ENCODE peak calls at places on chromosomes 3 and 15, in four cellular contexts. X, J, L and O are unnamed samples.
A peak's percentile ranks its signal among the peaks of the same experiment; 100 is the strongest.

GRCh38 chr3:28634019-28634418 is 285.4 kb upstream of the AZI2 start:
- DNase-seq in X (no peak), J (no peak), L (no peak), O (no peak)

GRCh38 chr15:38259134-38259533 is 6.5 kb downstream of the SPRED1 start:
- DNase-seq in X (no peak), J (no peak), L (no peak), O (no peak)

GRCh38 chr3:108662141-108662738 is 72.7 kb downstream of the DZIP3 start:
- DNase-seq in X (no peak), J (peak; percentile 91), L (peak; percentile 91), O (peak; percentile 38)

GRCh38 chr3:177335728-177336127 is 138.4 kb upstream of the TBL1XR1 start:
- DNase-seq in X (no peak), J (peak; percentile 58), L (peak; percentile 66), O (no peak)

GRCh38 chr15:26073430-26074333 is 210.6 kb upstream of the ATP10A start:
- DNase-seq in X (no peak), J (no peak), L (no peak), O (no peak)

GRCh38 chr15:62559049-62559733 is 394.1 kb upstream of the C2CD4B start:
- DNase-seq in X (peak; percentile 53), J (peak; percentile 36), L (peak; percentile 80), O (no peak)

GRCh38 chr3:36446230-36446629 is 65.9 kb downstream of the STAC start:
- DNase-seq in X (no peak), J (no peak), L (no peak), O (no peak)

GRCh38 chr15:67196672-67197363 is 57.6 kb downstream of the AAGAB start:
- DNase-seq in X (no peak), J (peak; percentile 71), L (peak; percentile 66), O (peak; percentile 80)

GRCh38 chr15:76576526-76577279 is 240.1 kb downstream of the ISL2 start:
- DNase-seq in X (peak; percentile 79), J (peak; percentile 85), L (peak; percentile 89), O (no peak)

GRCh38 chr3:58607816-58608215 is 30.6 kb upstream of the FAM107A start:
- DNase-seq in X (no peak), J (no peak), L (no peak), O (no peak)

GRCh38 chr15:79682851-79683288 is 213.9 kb downstream of the MTHFS start:
- DNase-seq in X (no peak), J (peak; percentile 63), L (peak; percentile 37), O (peak; percentile 34)

GRCh38 chr3:39783730-39784129 is 25.7 kb upstream of the MYRIP start:
- DNase-seq in X (no peak), J (no peak), L (no peak), O (no peak)

GRCh38 chr3:25571285-25571684 is 93.4 kb downstream of the TOP2B start:
- DNase-seq in X (no peak), J (no peak), L (no peak), O (no peak)

GRCh38 chr15:87349181-87349580 is 907.4 kb downstream of the NTRK3 start:
- DNase-seq in X (no peak), J (peak; percentile 67), L (peak; percentile 22), O (no peak)

GRCh38 chr3:193016437-193016887 is 98.8 kb upstream of the MB21D2 start:
- DNase-seq in X (peak; percentile 67), J (peak; percentile 42), L (peak; percentile 70), O (no peak)

GRCh38 chr15:99409097-99409473 is 156.7 kb upstream of the MEF2A start:
- DNase-seq in X (peak; percentile 67), J (peak; percentile 77), L (peak; percentile 73), O (no peak)

GRCh38 chr15:85440451-85440850 is 60.0 kb downstream of the AKAP13 start:
- DNase-seq in X (no peak), J (no peak), L (no peak), O (no peak)

GRCh38 chr3:142886938-142887337 is 1.9 kb downstream of the PCOLCE2 start:
- DNase-seq in X (no peak), J (peak; percentile 66), L (peak; percentile 40), O (peak; percentile 28)

GRCh38 chr3:62065985-62066693 is 307.2 kb downstream of the FEZF2 start:
- DNase-seq in X (no peak), J (peak; percentile 32), L (no peak), O (no peak)

GRCh38 chr15:58475573-58476524 is 44.1 kb downstream of the LIPC start:
- DNase-seq in X (no peak), J (peak; percentile 35), L (peak; percentile 75), O (peak; percentile 31)

GRCh38 chr3:191889781-191890180 is 428.8 kb downstream of the PYDC2 start:
- DNase-seq in X (no peak), J (no peak), L (no peak), O (no peak)

GRCh38 chr3:27591811-27592210 is 107.6 kb upstream of the SLC4A7 start:
- DNase-seq in X (no peak), J (no peak), L (peak; percentile 37), O (no peak)

GRCh38 chr3:110542552-110543164 is 529.0 kb upstream of the NECTIN3 start:
- DNase-seq in X (no peak), J (peak; percentile 27), L (peak; percentile 18), O (no peak)

GRCh38 chr3:908839-909238 is 184.0 kb upstream of the CNTN6 start:
- DNase-seq in X (no peak), J (peak; percentile 19), L (no peak), O (no peak)

GRCh38 chr3:99999541-99999940 is 114.8 kb downstream of the FILIP1L start:
- DNase-seq in X (no peak), J (peak; percentile 24), L (no peak), O (peak; percentile 45)

GRCh38 chr15:41978534-41978933 is 6.2 kb upstream of the EHD4 start:
- DNase-seq in X (no peak), J (no peak), L (no peak), O (no peak)

GRCh38 chr3:167811071-167811470 is 75.5 kb downstream of the SERPINI1 start:
- DNase-seq in X (no peak), J (no peak), L (no peak), O (no peak)

GRCh38 chr3:188323067-188323842 is 169.3 kb downstream of the LPP start:
- DNase-seq in X (no peak), J (no peak), L (no peak), O (no peak)

GRCh38 chr15:50140097-50140496 is 21.1 kb upstream of the ATP8B4 start:
- DNase-seq in X (no peak), J (no peak), L (peak; percentile 27), O (no peak)

GRCh38 chr3:157136647-157137387 is 23.1 kb downstream of the CCNL1 start:
- DNase-seq in X (no peak), J (peak; percentile 64), L (peak; percentile 72), O (no peak)

GRCh38 chr3:37861540-37862051 is at the start of gene CTDSPL:
- DNase-seq in X (peak; percentile 56), J (peak; percentile 63), L (peak; percentile 74), O (no peak)

GRCh38 chr15:40941078-40941527 is 12.0 kb downstream of the DLL4 start:
- DNase-seq in X (no peak), J (no peak), L (no peak), O (no peak)

GRCh38 chr3:152272771-152273242 is 4.1 kb downstream of the MBNL1 start:
- DNase-seq in X (no peak), J (peak; percentile 89), L (peak; percentile 70), O (peak; percentile 85)

GRCh38 chr3:16199769-16200168 is 25.3 kb downstream of the GALNT15 start:
- DNase-seq in X (no peak), J (no peak), L (no peak), O (no peak)

DNA sequence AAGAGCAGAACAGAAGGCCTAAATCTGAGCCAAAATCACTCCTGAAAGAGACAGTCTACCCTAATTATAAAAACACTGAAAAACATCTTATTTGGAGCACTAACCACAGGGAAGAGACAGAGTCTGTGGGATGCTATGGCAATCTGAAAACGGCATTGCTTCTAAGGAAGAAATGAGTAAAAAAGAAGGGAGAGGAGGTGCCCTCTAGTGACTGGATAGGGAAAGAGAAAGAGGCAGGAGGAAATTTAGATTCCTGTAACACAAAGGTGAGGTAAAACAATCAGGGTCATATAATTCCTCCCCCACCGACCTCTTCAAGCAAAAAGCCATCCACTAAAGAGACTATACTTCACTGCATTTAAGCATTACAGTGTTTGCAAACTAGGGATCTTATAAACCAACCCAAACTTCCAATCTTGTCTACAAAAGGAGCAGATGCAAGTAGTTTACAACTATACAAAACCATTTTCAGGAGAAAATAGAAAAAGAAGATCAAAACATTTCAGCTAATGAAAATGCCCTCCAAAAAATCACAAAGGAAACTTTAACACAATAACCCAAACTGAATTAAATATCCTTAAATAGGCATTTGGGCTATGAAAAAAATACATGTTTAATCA is 32.6 kb downstream of the HACD2 start:
- DNase-seq in X (no peak), J (peak; percentile 44), L (peak; percentile 31), O (no peak)
- TF ChIP-seq CTCF in X (peak; percentile 62), J (peak; percentile 64), L (peak; percentile 68), O (peak; percentile 53)

DNA sequence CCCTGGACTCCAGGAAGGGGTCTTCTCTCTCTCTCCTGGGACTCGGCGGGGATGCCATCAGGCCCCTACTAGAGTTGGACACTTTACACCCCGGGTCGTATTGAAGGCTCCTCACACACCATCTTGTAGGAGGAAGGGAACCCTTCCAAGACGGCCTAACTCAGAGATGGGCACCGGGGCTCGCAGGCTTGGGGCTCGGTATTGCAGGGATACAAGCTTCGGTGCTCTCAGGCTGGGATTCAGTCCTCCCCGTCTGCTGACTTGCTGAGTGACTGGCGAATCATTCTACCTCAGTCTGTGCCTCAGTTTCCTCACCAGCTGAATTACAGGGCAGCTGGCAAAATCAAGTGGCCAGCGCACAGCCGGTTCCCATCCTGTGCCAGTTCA is 419 bp upstream of the CALML4 start:
- DNase-seq in X (no peak), J (no peak), L (no peak), O (no peak)
- H3K4me3 ChIP-seq in X (peak overlapping the region; percentile 40), J (no peak overlapping the region), L (no peak overlapping the region), O (no peak overlapping the region)

DNA sequence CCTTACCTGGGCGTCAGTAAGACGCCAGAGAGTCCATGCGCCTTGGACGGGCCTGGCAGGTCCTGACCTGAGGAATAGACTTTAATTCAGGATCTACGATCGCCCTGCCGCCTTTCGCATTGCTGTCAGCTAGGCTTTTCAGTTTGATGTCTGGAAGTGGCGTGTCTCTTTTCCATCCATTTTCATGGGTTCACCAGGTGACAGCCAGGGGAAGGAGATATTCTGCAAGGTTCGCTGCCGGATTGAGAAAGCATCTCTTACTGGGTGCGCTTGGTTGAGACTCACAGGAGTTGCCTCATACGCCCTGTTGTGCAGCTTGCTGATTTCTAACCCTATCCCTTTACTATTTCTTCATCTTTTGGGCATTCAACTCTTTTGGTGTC is 7.4 kb downstream of the EPHA3 start:
- DNase-seq in X (no peak), J (no peak), L (no peak), O (no peak)
- TF ChIP-seq CTCF in X (no peak), J (no peak), L (no peak), O (no peak)

GRCh38 chr3:161108840-161109239 is 3.7 kb upstream of the B3GALNT1 start:
- DNase-seq in X (no peak), J (no peak), L (no peak), O (no peak)

GRCh38 chr3:161100994-161101393 is 4.2 kb downstream of the B3GALNT1 start:
- DNase-seq in X (no peak), J (no peak), L (no peak), O (no peak)

GRCh38 chr3:161107311-161107710 is 2.2 kb upstream of the B3GALNT1 start:
- DNase-seq in X (no peak), J (no peak), L (no peak), O (no peak)

GRCh38 chr3:161101609-161102008 is 3.5 kb downstream of the B3GALNT1 start:
- DNase-seq in X (no peak), J (no peak), L (no peak), O (no peak)

GRCh38 chr3:161104561-161105551 is at the start of gene B3GALNT1:
- DNase-seq in X (peak; percentile 61), J (peak; percentile 50), L (peak; percentile 82), O (peak; percentile 7)
- H3K4me3 ChIP-seq in X (peak within 1 kb of the TSS; percentile 89), J (peak within 1 kb of the TSS; percentile 68), L (peak within 1 kb of the TSS; percentile 26), O (peak within 1 kb of the TSS; percentile 79)

GRCh38 chr3:49568965-49569364 is 14.7 kb downstream of the BSN start:
- DNase-seq in X (no peak), J (no peak), L (no peak), O (no peak)
- TF ChIP-seq CTCF in X (no peak), J (no peak), L (no peak), O (no peak)